ENCODE peak calls at places on chromosomes 5 and 9, in nine cellular contexts. One of them, this sample, is unnamed.
A peak's percentile ranks its signal among the peaks of the same experiment; 100 is the strongest.

GRCh38 chr9:75712690-75713089 is 177.8 kb upstream of the PCSK5 start:
- DNase-seq in kidney: no peak
- DNase-seq in OCI-LY7: no peak
- DNase-seq in tibial nerve: no peak
- DNase-seq in uterus: no peak
- DNase-seq in A549: no peak
- DNase-seq in neural progenitor cell: no peak
- DNase-seq in fibroblast of pulmonary artery: no peak
- DNase-seq in Peyer's patch: no peak
- DNase-seq in this sample: no peak

GRCh38 chr9:110978516-110978915 is 59.8 kb downstream of the LPAR1 start:
- DNase-seq in neural progenitor cell: no peak
- DNase-seq in tibial nerve: no peak
- DNase-seq in uterus: no peak
- DNase-seq in Peyer's patch: no peak
- DNase-seq in kidney: no peak
- DNase-seq in A549: no peak
- DNase-seq in OCI-LY7: no peak
- DNase-seq in fibroblast of pulmonary artery: no peak
- DNase-seq in this sample: no peak

GRCh38 chr5:158978061-158978745 is 121.5 kb downstream of the EBF1 start:
- DNase-seq in OCI-LY7: no peak
- DNase-seq in A549: no peak
- DNase-seq in Peyer's patch: no peak
- DNase-seq in tibial nerve: no peak
- DNase-seq in neural progenitor cell: no peak
- DNase-seq in fibroblast of pulmonary artery: peak; percentile 72
- DNase-seq in kidney: no peak
- DNase-seq in uterus: no peak
- DNase-seq in this sample: no peak

GRCh38 chr9:23587433-23587832 is 238.6 kb downstream of the ELAVL2 start:
- DNase-seq in Peyer's patch: no peak
- DNase-seq in fibroblast of pulmonary artery: no peak
- DNase-seq in neural progenitor cell: no peak
- DNase-seq in A549: no peak
- DNase-seq in kidney: peak; percentile 67
- DNase-seq in OCI-LY7: no peak
- DNase-seq in tibial nerve: no peak
- DNase-seq in uterus: peak; percentile 24
- DNase-seq in this sample: no peak

GRCh38 chr5:107449369-107449768 is 221.4 kb downstream of the EFNA5 start:
- DNase-seq in tibial nerve: no peak
- DNase-seq in uterus: no peak
- DNase-seq in kidney: no peak
- DNase-seq in neural progenitor cell: no peak
- DNase-seq in A549: no peak
- DNase-seq in Peyer's patch: no peak
- DNase-seq in fibroblast of pulmonary artery: no peak
- DNase-seq in OCI-LY7: peak; percentile 65
- DNase-seq in this sample: no peak

GRCh38 chr9:35341021-35341420 is 148.9 kb upstream of the RUSC2 start:
- DNase-seq in neural progenitor cell: no peak
- DNase-seq in fibroblast of pulmonary artery: no peak
- DNase-seq in Peyer's patch: no peak
- DNase-seq in tibial nerve: no peak
- DNase-seq in A549: no peak
- DNase-seq in OCI-LY7: no peak
- DNase-seq in uterus: no peak
- DNase-seq in kidney: no peak
- DNase-seq in this sample: no peak

GRCh38 chr5:143968071-143968878 is 156.3 kb downstream of the HMHB1 start:
- DNase-seq in OCI-LY7: peak; percentile 36
- DNase-seq in A549: peak; percentile 75
- DNase-seq in neural progenitor cell: peak; percentile 57
- DNase-seq in Peyer's patch: no peak
- DNase-seq in uterus: no peak
- DNase-seq in tibial nerve: no peak
- DNase-seq in fibroblast of pulmonary artery: peak; percentile 65
- DNase-seq in kidney: no peak
- DNase-seq in this sample: no peak

GRCh38 chr5:146052780-146053179 is 52.6 kb downstream of the PLAC8L1 start:
- DNase-seq in neural progenitor cell: peak; percentile 51
- DNase-seq in tibial nerve: no peak
- DNase-seq in uterus: no peak
- DNase-seq in fibroblast of pulmonary artery: no peak
- DNase-seq in OCI-LY7: peak; percentile 8
- DNase-seq in A549: no peak
- DNase-seq in kidney: no peak
- DNase-seq in Peyer's patch: no peak
- DNase-seq in this sample: no peak

GRCh38 chr9:81557452-81557956 is 131.8 kb downstream of the TLE1 start:
- DNase-seq in tibial nerve: no peak
- DNase-seq in OCI-LY7: no peak
- DNase-seq in kidney: no peak
- DNase-seq in A549: no peak
- DNase-seq in uterus: no peak
- DNase-seq in Peyer's patch: no peak
- DNase-seq in fibroblast of pulmonary artery: peak; percentile 40
- DNase-seq in neural progenitor cell: no peak
- DNase-seq in this sample: no peak

GRCh38 chr9:131469951-131470350 is 32.8 kb upstream of the POMT1 start:
- DNase-seq in tibial nerve: no peak
- DNase-seq in uterus: no peak
- DNase-seq in kidney: no peak
- DNase-seq in Peyer's patch: no peak
- DNase-seq in fibroblast of pulmonary artery: no peak
- DNase-seq in A549: no peak
- DNase-seq in OCI-LY7: no peak
- DNase-seq in neural progenitor cell: no peak
- DNase-seq in this sample: peak; percentile 40

GRCh38 chr9:114456929-114457328 is 48.3 kb downstream of the WHRN start:
- DNase-seq in A549: no peak
- DNase-seq in fibroblast of pulmonary artery: no peak
- DNase-seq in neural progenitor cell: no peak
- DNase-seq in OCI-LY7: no peak
- DNase-seq in kidney: no peak
- DNase-seq in uterus: no peak
- DNase-seq in tibial nerve: no peak
- DNase-seq in Peyer's patch: no peak
- DNase-seq in this sample: no peak

GRCh38 chr5:14852779-14853178 is 18.8 kb downstream of the ANKH start:
- DNase-seq in neural progenitor cell: no peak
- DNase-seq in A549: no peak
- DNase-seq in OCI-LY7: no peak
- DNase-seq in tibial nerve: no peak
- DNase-seq in uterus: no peak
- DNase-seq in Peyer's patch: no peak
- DNase-seq in kidney: no peak
- DNase-seq in fibroblast of pulmonary artery: no peak
- DNase-seq in this sample: no peak

DNA sequence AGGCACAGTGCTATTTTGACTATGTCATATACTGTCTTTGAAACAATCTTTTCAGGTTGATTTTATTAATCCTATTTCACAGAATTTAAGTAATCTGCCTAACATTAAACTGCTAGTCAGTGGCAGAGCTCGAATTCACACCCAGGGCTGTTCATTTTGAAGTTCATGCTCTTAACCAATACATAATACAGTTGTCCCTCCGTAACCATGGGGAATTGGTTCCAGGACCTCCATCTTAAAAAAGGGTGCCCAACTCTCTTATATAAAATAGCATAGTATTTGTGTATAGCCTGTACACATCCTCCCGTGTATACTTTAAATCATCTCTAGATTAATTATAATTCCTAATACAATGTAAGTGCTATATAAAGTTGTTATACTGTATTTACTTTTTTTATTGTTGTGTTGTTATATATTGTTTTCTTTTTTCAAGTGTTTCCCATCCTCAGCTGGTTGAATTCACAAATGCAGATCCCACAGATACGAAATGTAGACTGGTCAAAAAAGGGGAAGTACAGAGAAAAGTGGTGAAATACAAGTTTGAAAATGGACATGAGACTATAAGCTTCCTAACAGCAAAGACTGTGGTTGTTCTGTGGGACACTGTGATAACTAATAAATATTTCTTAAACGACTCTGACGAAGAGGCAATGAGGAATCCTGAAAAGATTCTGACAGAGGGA is 18.3 kb downstream of the RFX3 start:
- DNase-seq in tibial nerve: no peak
- DNase-seq in A549: peak; percentile 69
- DNase-seq in uterus: no peak
- DNase-seq in OCI-LY7: peak; percentile 58
- DNase-seq in Peyer's patch: no peak
- DNase-seq in kidney: no peak
- DNase-seq in fibroblast of pulmonary artery: no peak
- DNase-seq in neural progenitor cell: no peak
- DNase-seq in this sample: no peak
- H3K4me3 ChIP-seq in tibial nerve: no peak overlapping the region
- H3K4me3 ChIP-seq in A549: peak overlapping the region; percentile 31
- H3K4me3 ChIP-seq in uterus: no peak overlapping the region
- H3K4me3 ChIP-seq in OCI-LY7: peak overlapping the region; percentile 63
- H3K4me3 ChIP-seq in Peyer's patch: no peak overlapping the region
- H3K4me3 ChIP-seq in kidney: no peak overlapping the region
- H3K4me3 ChIP-seq in fibroblast of pulmonary artery: no peak overlapping the region
- H3K4me3 ChIP-seq in neural progenitor cell: no peak overlapping the region
- H3K4me3 ChIP-seq in this sample: no peak overlapping the region

GRCh38 chr5:177233206-177233605 is 70.3 kb downstream of the RAB24 start:
- DNase-seq in neural progenitor cell: no peak
- DNase-seq in uterus: no peak
- DNase-seq in tibial nerve: no peak
- DNase-seq in Peyer's patch: no peak
- DNase-seq in kidney: no peak
- DNase-seq in OCI-LY7: no peak
- DNase-seq in fibroblast of pulmonary artery: no peak
- DNase-seq in A549: no peak
- DNase-seq in this sample: no peak

GRCh38 chr5:177231479-177232250 is 71.9 kb downstream of the RAB24 start:
- DNase-seq in uterus: no peak
- DNase-seq in kidney: no peak
- DNase-seq in OCI-LY7: no peak
- DNase-seq in fibroblast of pulmonary artery: no peak
- DNase-seq in A549: no peak
- DNase-seq in tibial nerve: no peak
- DNase-seq in neural progenitor cell: no peak
- DNase-seq in Peyer's patch: no peak
- DNase-seq in this sample: no peak

GRCh38 chr5:177232761-177233160 is 70.8 kb downstream of the RAB24 start:
- DNase-seq in Peyer's patch: no peak
- DNase-seq in kidney: no peak
- DNase-seq in A549: no peak
- DNase-seq in tibial nerve: no peak
- DNase-seq in OCI-LY7: no peak
- DNase-seq in neural progenitor cell: no peak
- DNase-seq in uterus: no peak
- DNase-seq in fibroblast of pulmonary artery: no peak
- DNase-seq in this sample: no peak

GRCh38 chr5:177233802-177234201 is 69.7 kb downstream of the RAB24 start:
- DNase-seq in fibroblast of pulmonary artery: no peak
- DNase-seq in OCI-LY7: no peak
- DNase-seq in Peyer's patch: no peak
- DNase-seq in A549: no peak
- DNase-seq in tibial nerve: no peak
- DNase-seq in uterus: no peak
- DNase-seq in neural progenitor cell: no peak
- DNase-seq in kidney: no peak
- DNase-seq in this sample: no peak

DNA sequence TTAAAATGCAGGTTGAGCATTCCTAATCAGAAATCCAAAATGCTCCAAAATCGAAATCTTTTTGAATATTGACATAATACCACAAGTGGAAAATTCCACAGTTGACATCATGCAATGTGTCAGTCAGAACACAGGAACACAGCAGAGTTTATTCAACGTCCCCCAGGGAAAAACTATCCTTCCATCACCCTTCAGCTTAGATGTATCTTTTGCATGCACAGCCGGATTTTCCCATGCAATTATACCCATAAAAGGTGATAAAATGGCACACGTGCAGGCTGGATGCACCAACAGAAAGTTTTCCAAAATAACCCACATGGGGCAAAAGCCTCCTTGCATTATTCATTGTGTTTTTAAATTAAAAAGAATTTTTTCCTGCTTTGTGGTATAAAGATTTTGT is 71.2 kb downstream of the RAB24 start:
- DNase-seq in Peyer's patch: no peak
- DNase-seq in kidney: no peak
- DNase-seq in neural progenitor cell: no peak
- DNase-seq in uterus: no peak
- DNase-seq in A549: no peak
- DNase-seq in OCI-LY7: no peak
- DNase-seq in fibroblast of pulmonary artery: no peak
- DNase-seq in tibial nerve: no peak
- DNase-seq in this sample: no peak
- H3K4me3 ChIP-seq in Peyer's patch: no peak overlapping the region
- H3K4me3 ChIP-seq in kidney: no peak overlapping the region
- H3K4me3 ChIP-seq in neural progenitor cell: no peak overlapping the region
- H3K4me3 ChIP-seq in uterus: no peak overlapping the region
- H3K4me3 ChIP-seq in A549: no peak overlapping the region
- H3K4me3 ChIP-seq in OCI-LY7: no peak overlapping the region
- H3K4me3 ChIP-seq in fibroblast of pulmonary artery: no peak overlapping the region
- H3K4me3 ChIP-seq in tibial nerve: no peak overlapping the region
- H3K4me3 ChIP-seq in this sample: no peak overlapping the region

GRCh38 chr5:169011009-169011408 is 289.9 kb downstream of the SLIT3 start:
- DNase-seq in tibial nerve: no peak
- DNase-seq in OCI-LY7: no peak
- DNase-seq in kidney: no peak
- DNase-seq in neural progenitor cell: no peak
- DNase-seq in A549: no peak
- DNase-seq in uterus: no peak
- DNase-seq in fibroblast of pulmonary artery: no peak
- DNase-seq in Peyer's patch: no peak
- DNase-seq in this sample: no peak
- H3K4me3 ChIP-seq in tibial nerve: no peak overlapping the region
- H3K4me3 ChIP-seq in OCI-LY7: no peak overlapping the region
- H3K4me3 ChIP-seq in kidney: no peak overlapping the region
- H3K4me3 ChIP-seq in neural progenitor cell: no peak overlapping the region
- H3K4me3 ChIP-seq in A549: no peak overlapping the region
- H3K4me3 ChIP-seq in uterus: no peak overlapping the region
- H3K4me3 ChIP-seq in fibroblast of pulmonary artery: no peak overlapping the region
- H3K4me3 ChIP-seq in Peyer's patch: no peak overlapping the region
- H3K4me3 ChIP-seq in this sample: no peak overlapping the region

DNA sequence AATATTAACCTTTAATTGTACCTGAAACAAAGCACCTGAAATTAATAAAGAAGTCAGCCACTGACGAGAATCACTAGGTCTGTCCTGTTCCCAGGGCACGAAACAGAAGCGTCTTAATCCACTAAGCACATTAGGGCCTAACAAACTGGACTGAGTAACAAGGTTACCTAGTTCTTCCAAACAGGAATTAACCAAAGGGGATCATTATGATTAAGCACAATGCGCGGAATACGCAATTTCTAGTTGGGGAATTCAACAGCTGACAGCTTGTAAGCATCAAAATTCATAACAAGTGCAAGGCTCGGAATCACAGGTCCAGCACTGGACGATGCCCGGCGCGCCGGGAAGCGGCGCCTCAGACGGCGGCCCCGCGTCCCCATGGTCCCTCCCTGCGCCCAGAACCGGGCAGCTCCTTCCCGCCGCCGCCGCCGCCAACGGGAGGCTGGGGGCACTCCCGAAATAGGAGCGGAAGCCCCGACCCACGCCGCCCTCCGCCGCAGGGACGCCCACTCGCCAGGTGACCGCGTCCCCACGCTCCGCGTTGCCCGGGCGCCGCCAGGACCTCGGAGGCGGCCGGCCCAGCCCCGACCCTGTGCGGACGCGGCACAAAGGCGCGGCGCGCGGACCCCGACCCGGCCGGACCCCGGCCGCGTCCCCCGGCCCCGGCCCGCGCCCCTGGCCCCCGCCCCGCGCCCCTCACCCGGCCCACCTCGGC is 898 bp downstream of the CAMSAP1 start:
- DNase-seq in kidney: no peak
- DNase-seq in Peyer's patch: no peak
- DNase-seq in OCI-LY7: peak; percentile 19
- DNase-seq in fibroblast of pulmonary artery: peak; percentile 66
- DNase-seq in uterus: no peak
- DNase-seq in tibial nerve: no peak
- DNase-seq in A549: peak; percentile 33
- DNase-seq in neural progenitor cell: peak; percentile 56
- DNase-seq in this sample: no peak
- H3K4me3 ChIP-seq in kidney: peak overlapping the region; percentile 66
- H3K4me3 ChIP-seq in Peyer's patch: peak overlapping the region; percentile 84
- H3K4me3 ChIP-seq in OCI-LY7: peak overlapping the region; percentile 77
- H3K4me3 ChIP-seq in fibroblast of pulmonary artery: peak overlapping the region; percentile 46
- H3K4me3 ChIP-seq in uterus: peak overlapping the region; percentile 42
- H3K4me3 ChIP-seq in tibial nerve: peak overlapping the region; percentile 53
- H3K4me3 ChIP-seq in A549: peak overlapping the region; percentile 66
- H3K4me3 ChIP-seq in neural progenitor cell: peak overlapping the region; percentile 78
- H3K4me3 ChIP-seq in this sample: peak overlapping the region; percentile 89

This sample was measured in coronary artery.